ENCODE peak calls at places on chromosomes 3 and 15, in six cellular contexts. One of them, this sample, is unnamed.

GRCh38 chr3:141421639-141422319 is 53.5 kb downstream of the ZBTB38 start:
- DNase-seq in HFF-Myc: no peak
- DNase-seq in tibial nerve: no peak
- DNase-seq in IMR-90: peak
- DNase-seq in BE2C: no peak
- DNase-seq in Peyer's patch: no peak
- DNase-seq in this sample: peak

GRCh38 chr3:128011140-128011539 is 41.1 kb upstream of the SEC61A1 start:
- DNase-seq in HFF-Myc: no peak
- DNase-seq in tibial nerve: no peak
- DNase-seq in IMR-90: peak
- DNase-seq in BE2C: peak
- DNase-seq in Peyer's patch: peak
- DNase-seq in this sample: peak

GRCh38 chr3:157134620-157135191 is 25.2 kb downstream of the CCNL1 start:
- DNase-seq in HFF-Myc: no peak
- DNase-seq in tibial nerve: peak
- DNase-seq in IMR-90: no peak
- DNase-seq in BE2C: no peak
- DNase-seq in Peyer's patch: peak
- DNase-seq in this sample: peak

GRCh38 chr3:67291287-67292252 is 293.5 kb downstream of the KBTBD8 start:
- DNase-seq in HFF-Myc: no peak
- DNase-seq in tibial nerve: no peak
- DNase-seq in IMR-90: no peak
- DNase-seq in BE2C: no peak
- DNase-seq in Peyer's patch: no peak
- DNase-seq in this sample: no peak

GRCh38 chr15:96125681-96126080 is 204.8 kb upstream of the NR2F2 start:
- DNase-seq in HFF-Myc: no peak
- DNase-seq in tibial nerve: no peak
- DNase-seq in IMR-90: peak
- DNase-seq in BE2C: no peak
- DNase-seq in Peyer's patch: no peak
- DNase-seq in this sample: peak

GRCh38 chr15:71687902-71688508 is 122.3 kb upstream of the NR2E3 start:
- DNase-seq in HFF-Myc: peak
- DNase-seq in tibial nerve: no peak
- DNase-seq in IMR-90: peak
- DNase-seq in BE2C: no peak
- DNase-seq in Peyer's patch: no peak
- DNase-seq in this sample: peak

GRCh38 chr15:69143756-69144436 is 16.5 kb upstream of the GLCE start:
- DNase-seq in HFF-Myc: no peak
- DNase-seq in tibial nerve: no peak
- DNase-seq in IMR-90: no peak
- DNase-seq in BE2C: no peak
- DNase-seq in Peyer's patch: no peak
- DNase-seq in this sample: no peak

GRCh38 chr15:32784571-32784970 is 66.8 kb downstream of the GREM1 start:
- DNase-seq in HFF-Myc: no peak
- DNase-seq in tibial nerve: no peak
- DNase-seq in IMR-90: no peak
- DNase-seq in BE2C: no peak
- DNase-seq in Peyer's patch: no peak
- DNase-seq in this sample: no peak

GRCh38 chr3:128123231-128123537 is 428 bp downstream of the RUVBL1 start:
- DNase-seq in HFF-Myc: no peak
- DNase-seq in tibial nerve: no peak
- DNase-seq in IMR-90: no peak
- DNase-seq in BE2C: no peak
- DNase-seq in Peyer's patch: no peak
- DNase-seq in this sample: no peak

GRCh38 chr3:194401346-194401745 is 2.3 kb upstream of the GP5 start:
- DNase-seq in HFF-Myc: no peak
- DNase-seq in tibial nerve: no peak
- DNase-seq in IMR-90: no peak
- DNase-seq in BE2C: no peak
- DNase-seq in Peyer's patch: peak
- DNase-seq in this sample: no peak

GRCh38 chr3:72247645-72248388 is 462.9 kb upstream of the PROK2 start:
- DNase-seq in HFF-Myc: no peak
- DNase-seq in tibial nerve: no peak
- DNase-seq in IMR-90: no peak
- DNase-seq in BE2C: no peak
- DNase-seq in Peyer's patch: no peak
- DNase-seq in this sample: no peak

GRCh38 chr15:51077565-51078153 is 17.0 kb downstream of the TNFAIP8L3 start:
- DNase-seq in HFF-Myc: no peak
- DNase-seq in tibial nerve: peak
- DNase-seq in IMR-90: no peak
- DNase-seq in BE2C: peak
- DNase-seq in Peyer's patch: peak
- DNase-seq in this sample: peak

GRCh38 chr15:77642019-77642418 is 9.3 kb upstream of the LINGO1 start:
- DNase-seq in HFF-Myc: no peak
- DNase-seq in tibial nerve: no peak
- DNase-seq in IMR-90: no peak
- DNase-seq in BE2C: no peak
- DNase-seq in Peyer's patch: no peak
- DNase-seq in this sample: no peak
- TF ChIP-seq CTCF in HFF-Myc: no peak
- TF ChIP-seq CTCF in tibial nerve: no peak
- TF ChIP-seq CTCF in IMR-90: no peak
- TF ChIP-seq CTCF in BE2C: no peak
- TF ChIP-seq CTCF in Peyer's patch: no peak
- TF ChIP-seq CTCF in this sample: no peak

DNA sequence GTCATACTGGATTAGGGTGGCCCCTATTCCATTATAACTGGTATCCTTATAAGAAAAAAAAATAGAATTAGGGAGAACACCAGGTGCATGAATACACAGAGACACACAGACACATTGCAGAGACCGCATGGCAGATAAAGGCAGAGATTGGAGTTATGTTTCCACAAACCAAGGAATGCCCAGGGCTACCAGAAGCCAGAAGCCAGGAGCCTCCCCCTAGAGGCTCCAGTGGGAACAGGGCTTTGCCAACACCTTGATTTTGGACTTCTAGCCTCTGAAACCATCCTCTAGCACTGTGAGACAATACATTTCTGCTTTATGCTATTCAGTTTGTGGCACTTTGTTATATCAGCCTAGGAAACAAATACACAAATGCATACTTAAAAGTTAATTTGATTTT is 10.4 kb downstream of the GOLM2 start:
- DNase-seq in HFF-Myc: no peak
- DNase-seq in tibial nerve: no peak
- DNase-seq in IMR-90: no peak
- DNase-seq in BE2C: peak
- DNase-seq in Peyer's patch: no peak
- DNase-seq in this sample: no peak
- TF ChIP-seq CTCF in HFF-Myc: peak
- TF ChIP-seq CTCF in tibial nerve: no peak
- TF ChIP-seq CTCF in IMR-90: peak
- TF ChIP-seq CTCF in BE2C: peak
- TF ChIP-seq CTCF in Peyer's patch: peak
- TF ChIP-seq CTCF in this sample: peak

DNA sequence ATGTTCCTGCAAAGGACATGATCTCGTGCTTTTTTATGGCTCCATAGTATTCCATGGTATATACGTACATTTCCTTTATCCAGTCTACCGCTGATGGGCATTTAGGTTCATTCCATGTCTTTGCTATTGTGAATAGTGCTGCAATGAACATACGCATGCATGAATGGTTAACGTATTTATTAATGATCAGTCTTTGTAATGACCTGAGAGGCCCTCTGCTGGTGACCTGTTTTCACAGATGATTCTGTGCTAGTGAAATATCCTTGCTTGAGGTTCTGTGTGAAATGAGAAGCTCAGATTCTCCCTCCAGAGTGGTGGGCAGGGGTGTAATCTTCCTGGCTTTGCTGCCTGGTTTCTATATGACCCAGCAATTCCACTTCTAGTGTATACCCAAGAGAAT is 160.2 kb upstream of the RASGRP1 start:
- DNase-seq in HFF-Myc: no peak
- DNase-seq in tibial nerve: no peak
- DNase-seq in IMR-90: no peak
- DNase-seq in BE2C: no peak
- DNase-seq in Peyer's patch: no peak
- DNase-seq in this sample: no peak
- TF ChIP-seq CTCF in HFF-Myc: no peak
- TF ChIP-seq CTCF in tibial nerve: no peak
- TF ChIP-seq CTCF in IMR-90: no peak
- TF ChIP-seq CTCF in BE2C: no peak
- TF ChIP-seq CTCF in Peyer's patch: peak
- TF ChIP-seq CTCF in this sample: no peak

DNA sequence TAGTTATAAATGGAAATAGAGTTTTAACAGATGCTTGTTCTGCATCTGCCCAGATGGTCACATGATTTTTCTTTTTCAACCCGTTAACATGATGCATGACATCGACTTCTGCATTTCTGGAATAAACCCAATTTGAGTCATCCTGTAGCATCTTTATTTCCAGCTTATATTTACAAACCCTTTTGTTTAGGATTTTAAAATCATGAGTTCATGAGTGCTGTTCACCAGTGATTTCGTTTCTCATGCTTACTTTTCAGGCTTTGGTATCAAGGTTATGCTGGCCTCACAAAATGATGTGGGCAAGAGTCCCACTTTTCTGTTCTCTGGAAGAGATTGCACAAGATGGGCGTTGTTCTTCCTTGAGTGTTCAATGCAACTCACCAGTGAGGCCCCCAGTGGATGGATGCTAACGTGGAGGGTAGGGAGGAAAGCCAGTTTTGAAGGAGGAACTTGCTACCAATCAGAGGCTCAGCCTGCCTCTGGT is 5.2 kb downstream of the HRH1 start:
- DNase-seq in HFF-Myc: peak
- DNase-seq in tibial nerve: peak
- DNase-seq in IMR-90: peak
- DNase-seq in BE2C: no peak
- DNase-seq in Peyer's patch: no peak
- DNase-seq in this sample: peak
- TF ChIP-seq CTCF in HFF-Myc: no peak
- TF ChIP-seq CTCF in tibial nerve: peak
- TF ChIP-seq CTCF in IMR-90: peak
- TF ChIP-seq CTCF in BE2C: no peak
- TF ChIP-seq CTCF in Peyer's patch: no peak
- TF ChIP-seq CTCF in this sample: no peak

DNA sequence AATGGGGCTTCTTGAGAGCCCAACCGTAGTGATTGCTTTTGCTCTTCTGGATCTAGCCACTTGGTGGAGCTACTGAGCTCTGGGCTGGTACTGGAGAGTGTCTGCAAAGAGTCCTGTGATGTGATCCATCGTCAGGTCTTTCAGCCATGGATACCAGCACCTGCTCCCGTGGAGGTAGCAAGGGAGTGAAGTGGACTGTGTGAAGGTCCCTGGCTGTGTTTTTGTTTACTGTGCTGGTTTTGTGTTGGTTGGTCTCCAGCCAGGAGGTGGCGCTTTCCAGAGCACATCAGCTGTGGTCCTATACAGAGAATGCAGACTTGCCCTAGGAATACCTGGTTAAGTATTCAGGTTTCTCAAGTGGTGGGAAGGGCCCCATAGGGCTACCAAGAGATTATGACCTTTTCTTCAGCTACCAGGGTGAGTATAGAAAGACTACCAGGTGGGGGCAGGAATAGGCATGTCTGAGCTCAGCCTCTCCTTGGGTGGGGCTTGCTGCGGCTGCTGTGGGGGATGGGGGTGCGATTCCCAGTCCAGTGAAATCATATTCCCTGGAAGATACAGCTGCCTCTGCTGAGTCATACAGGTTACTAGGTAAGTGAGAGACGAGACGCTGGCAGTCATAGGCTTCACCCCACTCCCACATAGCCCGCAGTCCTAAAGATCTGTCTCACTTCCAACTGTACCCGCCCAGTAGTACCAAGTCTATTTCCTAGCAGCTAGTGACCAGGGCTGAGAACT is 733.7 kb downstream of the ZNF385D start:
- DNase-seq in HFF-Myc: no peak
- DNase-seq in tibial nerve: no peak
- DNase-seq in IMR-90: no peak
- DNase-seq in BE2C: no peak
- DNase-seq in Peyer's patch: no peak
- DNase-seq in this sample: no peak
- TF ChIP-seq CTCF in HFF-Myc: peak
- TF ChIP-seq CTCF in tibial nerve: no peak
- TF ChIP-seq CTCF in IMR-90: no peak
- TF ChIP-seq CTCF in BE2C: no peak
- TF ChIP-seq CTCF in Peyer's patch: no peak
- TF ChIP-seq CTCF in this sample: peak

GRCh38 chr15:90396321-90396720 is 8.3 kb downstream of the IQGAP1 start:
- DNase-seq in HFF-Myc: no peak
- DNase-seq in tibial nerve: no peak
- DNase-seq in IMR-90: no peak
- DNase-seq in BE2C: no peak
- DNase-seq in Peyer's patch: no peak
- DNase-seq in this sample: no peak

GRCh38 chr15:90393040-90393439 is 5.0 kb downstream of the IQGAP1 start:
- DNase-seq in HFF-Myc: no peak
- DNase-seq in tibial nerve: no peak
- DNase-seq in IMR-90: no peak
- DNase-seq in BE2C: no peak
- DNase-seq in Peyer's patch: no peak
- DNase-seq in this sample: no peak

GRCh38 chr15:90394074-90394473 is 6.0 kb downstream of the IQGAP1 start:
- DNase-seq in HFF-Myc: no peak
- DNase-seq in tibial nerve: no peak
- DNase-seq in IMR-90: no peak
- DNase-seq in BE2C: no peak
- DNase-seq in Peyer's patch: no peak
- DNase-seq in this sample: no peak

GRCh38 chr15:90400005-90400758 is 12.1 kb downstream of the IQGAP1 start:
- DNase-seq in HFF-Myc: no peak
- DNase-seq in tibial nerve: no peak
- DNase-seq in IMR-90: no peak
- DNase-seq in BE2C: no peak
- DNase-seq in Peyer's patch: no peak
- DNase-seq in this sample: no peak

GRCh38 chr15:90394702-90395442 is 6.8 kb downstream of the IQGAP1 start:
- DNase-seq in HFF-Myc: no peak
- DNase-seq in tibial nerve: no peak
- DNase-seq in IMR-90: no peak
- DNase-seq in BE2C: no peak
- DNase-seq in Peyer's patch: no peak
- DNase-seq in this sample: no peak
- TF ChIP-seq CTCF in HFF-Myc: no peak
- TF ChIP-seq CTCF in tibial nerve: no peak
- TF ChIP-seq CTCF in IMR-90: no peak
- TF ChIP-seq CTCF in BE2C: no peak
- TF ChIP-seq CTCF in Peyer's patch: no peak
- TF ChIP-seq CTCF in this sample: no peak

GRCh38 chr3:189365609-189366564 is 194.1 kb downstream of the TPRG1 start:
- DNase-seq in HFF-Myc: no peak
- DNase-seq in tibial nerve: no peak
- DNase-seq in IMR-90: no peak
- DNase-seq in BE2C: no peak
- DNase-seq in Peyer's patch: no peak
- DNase-seq in this sample: no peak
- TF ChIP-seq CTCF in HFF-Myc: no peak
- TF ChIP-seq CTCF in tibial nerve: no peak
- TF ChIP-seq CTCF in IMR-90: no peak
- TF ChIP-seq CTCF in BE2C: no peak
- TF ChIP-seq CTCF in Peyer's patch: no peak
- TF ChIP-seq CTCF in this sample: peak

GRCh38 chr3:151839313-151839631 is 25.4 kb downstream of the AADAC start:
- DNase-seq in HFF-Myc: no peak
- DNase-seq in tibial nerve: no peak
- DNase-seq in IMR-90: no peak
- DNase-seq in BE2C: no peak
- DNase-seq in Peyer's patch: no peak
- DNase-seq in this sample: no peak
- TF ChIP-seq CTCF in HFF-Myc: no peak
- TF ChIP-seq CTCF in tibial nerve: no peak
- TF ChIP-seq CTCF in IMR-90: no peak
- TF ChIP-seq CTCF in BE2C: no peak
- TF ChIP-seq CTCF in Peyer's patch: no peak
- TF ChIP-seq CTCF in this sample: no peak

This sample was measured in astrocyte of the spinal cord.